ENCODE peak calls at places on chromosomes 13 and 19, in six cellular contexts. S is HS-5, E is brain microvascular endothelial cell, N is NCI-H1092 treated with DMSO at 0.1 percent for 48 hours, D is MM.1S, X is mucosa of descending colon. J is an unnamed sample.

GRCh38 chr13:41767801-41768200 is 193.1 kb downstream of the VWA8 start:
- DNase-seq in S (no peak), E (no peak), N (no peak), D (no peak), X (no peak), J (peak)

GRCh38 chr19:18800636-18801035 is 9.5 kb upstream of the COMP start:
- DNase-seq in S (no peak), E (no peak), N (no peak), D (no peak), X (no peak), J (no peak)

GRCh38 chr13:99692854-99693253 is 191.6 kb downstream of the TM9SF2 start:
- DNase-seq in S (no peak), E (no peak), N (no peak), D (no peak), X (no peak), J (no peak)

GRCh38 chr19:45955905-45956608 is 17.6 kb downstream of the NOVA2 start:
- DNase-seq in S (peak), E (peak), N (no peak), D (no peak), X (no peak), J (peak)

GRCh38 chr13:98496239-98496668 is 80.7 kb downstream of the STK24 start:
- DNase-seq in S (no peak), E (no peak), N (no peak), D (no peak), X (no peak), J (no peak)

GRCh38 chr19:33403221-33403972 is 29.9 kb downstream of the CEBPG start:
- DNase-seq in S (no peak), E (no peak), N (no peak), D (no peak), X (peak), J (no peak)

GRCh38 chr19:30428281-30428680 is 56.1 kb downstream of the ZNF536 start:
- DNase-seq in S (no peak), E (no peak), N (no peak), D (no peak), X (no peak), J (no peak)

GRCh38 chr13:113947321-113948033 is 26.4 kb downstream of the C13orf46 start:
- DNase-seq in S (no peak), E (peak), N (peak), D (no peak), X (no peak), J (no peak)

GRCh38 chr13:95341441-95341840 is 40.2 kb upstream of the ABCC4 start:
- DNase-seq in S (no peak), E (no peak), N (no peak), D (no peak), X (no peak), J (no peak)

GRCh38 chr13:45136741-45137500 is 16.6 kb downstream of the GTF2F2 start:
- DNase-seq in S (no peak), E (no peak), N (no peak), D (no peak), X (no peak), J (no peak)

GRCh38 chr13:112991611-112992010 is 22.6 kb downstream of the MCF2L start:
- DNase-seq in S (no peak), E (no peak), N (no peak), D (no peak), X (no peak), J (no peak)

GRCh38 chr13:93959796-93960533 is 519.5 kb downstream of the DCT start:
- DNase-seq in S (no peak), E (peak), N (no peak), D (no peak), X (no peak), J (no peak)

GRCh38 chr19:43570174-43570791 is 5.0 kb downstream of the XRCC1 start:
- DNase-seq in S (no peak), E (no peak), N (no peak), D (no peak), X (no peak), J (no peak)

GRCh38 chr19:38293281-38293680 is 10.8 kb upstream of the C19orf33 start:
- DNase-seq in S (no peak), E (no peak), N (no peak), D (no peak), X (no peak), J (no peak)

GRCh38 chr13:99495478-99496321 is 5.6 kb upstream of the TM9SF2 start:
- DNase-seq in S (no peak), E (no peak), N (no peak), D (peak), X (no peak), J (no peak)

GRCh38 chr13:28864544-28864943 is 44.4 kb downstream of the MTUS2 start:
- DNase-seq in S (no peak), E (no peak), N (no peak), D (no peak), X (no peak), J (no peak)

GRCh38 chr13:21138561-21138960 is 37.8 kb downstream of the SKA3 start:
- DNase-seq in S (no peak), E (no peak), N (peak), D (no peak), X (no peak), J (no peak)

GRCh38 chr13:50724438-50724837 is 119.1 kb downstream of the DLEU7 start:
- DNase-seq in S (no peak), E (no peak), N (no peak), D (no peak), X (no peak), J (no peak)

GRCh38 chr19:15584541-15585115 is 30.4 kb upstream of the CYP4F8 start:
- DNase-seq in S (no peak), E (peak), N (peak), D (peak), X (peak), J (peak)

GRCh38 chr13:49366841-49367240 is 77.0 kb downstream of the CAB39L start:
- DNase-seq in S (no peak), E (no peak), N (no peak), D (no peak), X (no peak), J (no peak)

GRCh38 chr19:41887711-41888382 is 4.9 kb downstream of the ARHGEF1 start:
- DNase-seq in S (no peak), E (no peak), N (no peak), D (no peak), X (peak), J (no peak)

GRCh38 chr13:99351772-99352171 is 44.6 kb upstream of the GPR183 start:
- DNase-seq in S (no peak), E (no peak), N (no peak), D (no peak), X (no peak), J (no peak)

GRCh38 chr13:110644892-110645521 is 29.7 kb downstream of the NAXD start:
- DNase-seq in S (no peak), E (peak), N (peak), D (peak), X (peak), J (peak)

GRCh38 chr19:9531933-9532332 is 6.5 kb downstream of the ZNF426 start:
- DNase-seq in S (no peak), E (peak), N (no peak), D (no peak), X (no peak), J (no peak)

J was measured in foreskin melanocyte.